ENCODE peak calls at places on chromosomes 4 and X, in eight cellular contexts. A is hepatocyte, W is tibial nerve, R is fibroblast of lung, I is mammary epithelial cell, L is mesendoderm, G is heart right ventricle, K is uterus. Y is an unnamed sample. For H3K27me3 and H3K36me3, the result is how much of the 10 kb centered on the place peaks cover.

GRCh38 chr4:151097759-151098158 is 1.7 kb upstream of the RPS3A start:
- DNase-seq in K (no peak), R (no peak), A (no peak), I (no peak), L (no peak), W (no peak), G (no peak), Y (no peak)

GRCh38 chr4:26992657-26993361 is 132.2 kb downstream of the STIM2 start:
- DNase-seq in A (peak), R (peak), G (no peak), L (no peak), W (peak), K (peak), I (peak), Y (no peak)

GRCh38 chr4:80301884-80302283 is 33.6 kb upstream of the CFAP299 start:
- DNase-seq in G (no peak), I (no peak), R (no peak), K (no peak), A (no peak), W (no peak), L (no peak), Y (no peak)

GRCh38 chr4:41257901-41258300 is 1.2 kb downstream of the UCHL1 start:
- DNase-seq in I (no peak), G (no peak), R (peak), W (no peak), A (no peak), L (peak), K (no peak), Y (no peak)

GRCh38 chr4:93448691-93449293 is 379.8 kb upstream of the ATOH1 start:
- DNase-seq in A (no peak), K (no peak), L (no peak), R (no peak), W (no peak), G (no peak), I (no peak), Y (no peak)

GRCh38 chr4:39616651-39617050 is 22.0 kb downstream of the SMIM14 start:
- DNase-seq in G (no peak), I (no peak), A (no peak), R (no peak), K (no peak), W (no peak), L (peak), Y (no peak)

GRCh38 chr4:170109586-170110289 is 20.0 kb upstream of the AADAT start:
- DNase-seq in K (no peak), R (no peak), I (peak), A (no peak), W (no peak), G (no peak), L (peak), Y (no peak)

GRCh38 chr4:184386271-184386781 is 88.0 kb downstream of the IRF2 start:
- DNase-seq in A (peak), L (peak), G (no peak), K (no peak), R (no peak), W (no peak), I (no peak), Y (no peak)

GRCh38 chrX:47187106-47187677 is 6.4 kb upstream of the UBA1 start:
- DNase-seq in R (no peak), L (peak), W (no peak), I (no peak), K (no peak), A (no peak), G (no peak), Y (no peak)

GRCh38 chr4:41541697-41542096 is 3.7 kb downstream of the LIMCH1 start:
- DNase-seq in G (no peak), I (no peak), K (no peak), W (peak), L (no peak), R (peak), A (peak), Y (no peak)

GRCh38 chr4:101458914-101459313 is 111.6 kb upstream of the PPP3CA start:
- DNase-seq in L (peak), K (no peak), G (no peak), W (no peak), I (no peak), A (no peak), R (no peak), Y (no peak)

GRCh38 chrX:134631404-134632346 is 26.6 kb downstream of the PLAC1 start:
- DNase-seq in R (peak), W (peak), A (no peak), I (no peak), G (no peak), L (no peak), K (peak), Y (no peak)

GRCh38 chr4:118905546-118905945 is 16.9 kb downstream of the SYNPO2 start:
- DNase-seq in L (peak), I (no peak), A (no peak), R (no peak), G (no peak), K (no peak), W (no peak), Y (no peak)

GRCh38 chr4:174190832-174191500 is 92.5 kb downstream of the FBXO8 start:
- DNase-seq in G (no peak), K (no peak), A (no peak), W (no peak), I (no peak), R (no peak), L (no peak), Y (no peak)

GRCh38 chrX:151703487-151703886 is 8.2 kb downstream of the PRRG3 start:
- DNase-seq in A (no peak), G (peak), K (peak), L (no peak), R (no peak), W (no peak), I (no peak), Y (no peak)

GRCh38 chrX:124347242-124347641 is 879 bp downstream of the SH2D1A start:
- DNase-seq in K (no peak), A (no peak), W (no peak), G (no peak), R (no peak), L (no peak), I (peak), Y (no peak)

GRCh38 chr4:100462206-100462605 is 55.6 kb downstream of the EMCN start:
- DNase-seq in L (no peak), W (no peak), I (peak), A (no peak), K (no peak), R (peak), G (no peak), Y (no peak)

GRCh38 chr4:83725076-83726074 is 189.5 kb downstream of the GPAT3 start:
- DNase-seq in W (no peak), R (no peak), A (no peak), L (no peak), I (no peak), G (no peak), K (no peak), Y (no peak)

GRCh38 chr4:127868196-127868595 is 12.5 kb upstream of the PLK4 start:
- DNase-seq in K (no peak), A (no peak), W (no peak), L (no peak), R (no peak), I (no peak), G (no peak), Y (no peak)

GRCh38 chrX:49995021-49995731 is 72.8 kb downstream of the CLCN5 start:
- DNase-seq in A (peak), I (peak), G (no peak), W (no peak), R (peak), L (peak), K (no peak), Y (peak)

GRCh38 chrX:25016361-25016671 is 551 bp upstream of the ARX start:
- DNase-seq in R (no peak), W (no peak), G (no peak), I (no peak), K (no peak), L (peak), A (no peak), Y (no peak)
- H3K4me3 ChIP-seq in R (no peak), W (no peak), G (no peak), I (no peak), K (no peak), L (no peak), A (no peak), Y (no peak)

GRCh38 chrX:10755477-10756334 is 135.3 kb upstream of the MID1 start:
- DNase-seq in A (peak), K (peak), G (no peak), R (peak), W (peak), I (no peak), L (peak), Y (peak)
- H3K27me3 ChIP-seq in A (under half), K (under half), G (under half), R (under half), W (under half), I (under half), L (under half), Y (under half)

GRCh38 chr4:113512880-113513279 is 248.7 kb downstream of the CAMK2D start:
- DNase-seq in A (no peak), L (no peak), R (no peak), W (no peak), K (no peak), G (no peak), I (no peak), Y (no peak)
- H3K36me3 ChIP-seq in A (under half), L (under half), R (under half), W (under half), K (under half), G (half or more), I (under half), Y (under half)

GRCh38 chrX:83508006-83508405 is at the start of gene POU3F4:
- DNase-seq in R (no peak), L (peak), G (no peak), W (no peak), I (no peak), A (no peak), K (no peak), Y (no peak)

GRCh38 chrX:83511208-83511607 is 3.1 kb downstream of the POU3F4 start:
- DNase-seq in G (no peak), L (peak), K (no peak), I (no peak), A (no peak), W (no peak), R (no peak), Y (no peak)

GRCh38 chrX:83508526-83509245 is 596 bp downstream of the POU3F4 start:
- DNase-seq in I (no peak), L (peak), W (no peak), K (no peak), R (no peak), A (no peak), G (no peak), Y (no peak)

GRCh38 chrX:83510466-83511181 is 2.5 kb downstream of the POU3F4 start:
- DNase-seq in L (peak), W (no peak), G (no peak), I (no peak), A (no peak), K (no peak), R (no peak), Y (no peak)

GRCh38 chrX:83509246-83509801 is 1.2 kb downstream of the POU3F4 start:
- DNase-seq in L (no peak), I (no peak), W (no peak), G (no peak), A (no peak), K (no peak), R (no peak), Y (no peak)
- H3K4me3 ChIP-seq in L (no peak), I (no peak), W (no peak), G (no peak), A (no peak), K (no peak), R (no peak), Y (no peak)

DNA sequence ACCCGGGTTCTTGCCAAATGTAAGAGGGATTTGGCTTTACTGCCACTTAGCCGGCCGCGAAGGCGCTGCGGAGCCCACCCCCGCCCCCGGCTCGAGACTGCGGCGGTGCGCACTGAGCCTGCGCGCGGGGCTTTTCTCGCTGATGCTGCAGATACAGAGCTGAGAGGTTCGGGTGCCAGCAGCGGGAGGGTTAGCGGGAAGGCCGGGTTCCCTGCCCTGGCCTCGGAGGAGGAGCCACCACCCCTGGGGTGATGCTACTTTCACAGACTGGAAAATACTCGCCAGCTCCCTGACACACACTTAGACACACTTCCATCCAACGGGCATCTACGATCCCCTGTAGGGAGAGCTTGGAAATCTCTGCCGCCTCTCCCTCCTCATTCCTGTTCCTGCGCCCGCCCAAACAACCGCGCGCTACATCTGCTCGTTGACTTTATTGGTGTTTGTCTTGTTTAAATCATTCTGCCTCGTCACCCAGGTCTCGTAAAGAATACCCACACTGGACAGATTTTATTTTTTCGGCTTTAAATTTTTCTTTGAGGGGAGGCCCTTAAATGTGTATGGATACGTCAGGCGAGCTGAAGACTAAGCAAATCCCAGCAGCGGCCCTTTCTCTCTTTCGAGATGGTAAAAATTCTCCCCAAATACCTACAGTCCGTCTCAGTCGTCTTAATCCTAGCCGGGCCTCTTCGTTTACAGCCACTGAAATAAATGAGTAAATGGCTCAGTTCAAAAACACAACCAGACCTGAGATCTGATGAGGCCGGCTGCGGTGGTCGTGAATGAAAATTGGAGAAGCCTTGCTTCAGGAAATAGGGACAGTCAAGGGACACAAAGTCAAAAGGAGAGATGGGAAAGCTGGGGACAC is 1.9 kb upstream of the PCDH7 start:
- DNase-seq in G (peak), A (peak), W (no peak), R (peak), L (peak), K (peak), I (peak), Y (no peak)
- H3K27me3 ChIP-seq in G (half or more), A (under half), W (under half), R (under half), L (under half), K (under half), I (under half), Y (under half)

GRCh38 chrX:16825306-16826035 is 39.2 kb downstream of the TXLNG start:
- DNase-seq in A (no peak), I (peak), G (no peak), K (no peak), L (no peak), W (no peak), R (no peak), Y (no peak)
- H3K36me3 ChIP-seq in A (under half), I (under half), G (under half), K (under half), L (under half), W (under half), R (under half), Y (under half)

GRCh38 chrX:103347682-103348397 is 8.5 kb upstream of the TCEAL9 start:
- DNase-seq in R (no peak), L (peak), K (no peak), I (no peak), G (no peak), W (no peak), A (no peak), Y (no peak)
- H3K4me3 ChIP-seq in R (no peak), L (no peak), K (no peak), I (no peak), G (no peak), W (no peak), A (no peak), Y (no peak)

Y was measured in kidney epithelial cell.